ENCODE peak calls at places on chromosomes 2 and 18, in eight cellular contexts. One of them, this sample, is unnamed.

GRCh38 chr2:224180810-224181209 is 141.7 kb upstream of the SERPINE2 start:
- DNase-seq in body of pancreas: no peak
- DNase-seq in CD8-positive, alpha-beta T cell: no peak
- DNase-seq in endothelial cell: no peak
- DNase-seq in sigmoid colon: no peak
- DNase-seq in upper lobe of left lung: no peak
- DNase-seq in nephron progenitor cell: no peak
- DNase-seq in BJ: no peak
- DNase-seq in this sample: no peak

GRCh38 chr2:203802277-203803045 is 65.1 kb upstream of the CTLA4 start:
- DNase-seq in body of pancreas: no peak
- DNase-seq in CD8-positive, alpha-beta T cell: no peak
- DNase-seq in endothelial cell: no peak
- DNase-seq in sigmoid colon: no peak
- DNase-seq in upper lobe of left lung: no peak
- DNase-seq in nephron progenitor cell: no peak
- DNase-seq in BJ: no peak
- DNase-seq in this sample: no peak

GRCh38 chr2:64626963-64627760 is 26.6 kb downstream of the SERTAD2 start:
- DNase-seq in body of pancreas: no peak
- DNase-seq in CD8-positive, alpha-beta T cell: no peak
- DNase-seq in endothelial cell: no peak
- DNase-seq in sigmoid colon: peak
- DNase-seq in upper lobe of left lung: no peak
- DNase-seq in nephron progenitor cell: no peak
- DNase-seq in BJ: no peak
- DNase-seq in this sample: no peak

GRCh38 chr18:49207373-49207772 is 253.1 kb downstream of the DYM start:
- DNase-seq in body of pancreas: no peak
- DNase-seq in CD8-positive, alpha-beta T cell: no peak
- DNase-seq in endothelial cell: no peak
- DNase-seq in sigmoid colon: no peak
- DNase-seq in upper lobe of left lung: no peak
- DNase-seq in nephron progenitor cell: no peak
- DNase-seq in BJ: no peak
- DNase-seq in this sample: no peak

GRCh38 chr2:95274291-95275150 is at the start of gene PROM2:
- DNase-seq in body of pancreas: peak
- DNase-seq in CD8-positive, alpha-beta T cell: no peak
- DNase-seq in endothelial cell: no peak
- DNase-seq in sigmoid colon: peak
- DNase-seq in upper lobe of left lung: no peak
- DNase-seq in nephron progenitor cell: no peak
- DNase-seq in BJ: no peak
- DNase-seq in this sample: peak

GRCh38 chr2:121285077-121285449 is at the start of gene TFCP2L1:
- DNase-seq in body of pancreas: peak
- DNase-seq in CD8-positive, alpha-beta T cell: no peak
- DNase-seq in endothelial cell: peak
- DNase-seq in sigmoid colon: no peak
- DNase-seq in upper lobe of left lung: peak
- DNase-seq in nephron progenitor cell: peak
- DNase-seq in BJ: no peak
- DNase-seq in this sample: peak

GRCh38 chr18:61531182-61531581 is 198.0 kb downstream of the CDH20 start:
- DNase-seq in body of pancreas: peak
- DNase-seq in CD8-positive, alpha-beta T cell: no peak
- DNase-seq in endothelial cell: no peak
- DNase-seq in sigmoid colon: no peak
- DNase-seq in upper lobe of left lung: no peak
- DNase-seq in nephron progenitor cell: no peak
- DNase-seq in BJ: no peak
- DNase-seq in this sample: no peak

GRCh38 chr2:68434981-68435380 is 32.1 kb downstream of the FBXO48 start:
- DNase-seq in body of pancreas: no peak
- DNase-seq in CD8-positive, alpha-beta T cell: no peak
- DNase-seq in endothelial cell: no peak
- DNase-seq in sigmoid colon: no peak
- DNase-seq in upper lobe of left lung: no peak
- DNase-seq in nephron progenitor cell: no peak
- DNase-seq in BJ: no peak
- DNase-seq in this sample: no peak

GRCh38 chr2:149004836-149005235 is 33.7 kb upstream of the LYPD6B start:
- DNase-seq in body of pancreas: no peak
- DNase-seq in CD8-positive, alpha-beta T cell: no peak
- DNase-seq in endothelial cell: no peak
- DNase-seq in sigmoid colon: no peak
- DNase-seq in upper lobe of left lung: no peak
- DNase-seq in nephron progenitor cell: no peak
- DNase-seq in BJ: peak
- DNase-seq in this sample: no peak

GRCh38 chr2:137873860-137874259 is 90.4 kb upstream of the HNMT start:
- DNase-seq in body of pancreas: no peak
- DNase-seq in CD8-positive, alpha-beta T cell: no peak
- DNase-seq in endothelial cell: no peak
- DNase-seq in sigmoid colon: no peak
- DNase-seq in upper lobe of left lung: no peak
- DNase-seq in nephron progenitor cell: no peak
- DNase-seq in BJ: no peak
- DNase-seq in this sample: no peak

GRCh38 chr2:70115646-70116442 is 28.6 kb downstream of the PCBP1 start:
- DNase-seq in body of pancreas: peak
- DNase-seq in CD8-positive, alpha-beta T cell: no peak
- DNase-seq in endothelial cell: no peak
- DNase-seq in sigmoid colon: no peak
- DNase-seq in upper lobe of left lung: no peak
- DNase-seq in nephron progenitor cell: no peak
- DNase-seq in BJ: no peak
- DNase-seq in this sample: no peak

GRCh38 chr2:131682122-131682944 is 154.6 kb downstream of the CCDC74A start:
- DNase-seq in body of pancreas: peak
- DNase-seq in CD8-positive, alpha-beta T cell: peak
- DNase-seq in endothelial cell: peak
- DNase-seq in sigmoid colon: peak
- DNase-seq in upper lobe of left lung: peak
- DNase-seq in nephron progenitor cell: peak
- DNase-seq in BJ: peak
- DNase-seq in this sample: peak
- TF ChIP-seq CTCF in body of pancreas: peak
- TF ChIP-seq CTCF in CD8-positive, alpha-beta T cell: no peak
- TF ChIP-seq CTCF in endothelial cell: no peak
- TF ChIP-seq CTCF in sigmoid colon: no peak
- TF ChIP-seq CTCF in upper lobe of left lung: no peak
- TF ChIP-seq CTCF in nephron progenitor cell: no peak
- TF ChIP-seq CTCF in BJ: peak
- TF ChIP-seq CTCF in this sample: no peak

GRCh38 chr18:11307716-11308115 is 158.3 kb upstream of the PIEZO2 start:
- DNase-seq in body of pancreas: peak
- DNase-seq in CD8-positive, alpha-beta T cell: no peak
- DNase-seq in endothelial cell: no peak
- DNase-seq in sigmoid colon: no peak
- DNase-seq in upper lobe of left lung: no peak
- DNase-seq in nephron progenitor cell: no peak
- DNase-seq in BJ: no peak
- DNase-seq in this sample: no peak

GRCh38 chr18:11308499-11308898 is 159.1 kb upstream of the PIEZO2 start:
- DNase-seq in body of pancreas: no peak
- DNase-seq in CD8-positive, alpha-beta T cell: no peak
- DNase-seq in endothelial cell: no peak
- DNase-seq in sigmoid colon: no peak
- DNase-seq in upper lobe of left lung: no peak
- DNase-seq in nephron progenitor cell: no peak
- DNase-seq in BJ: no peak
- DNase-seq in this sample: no peak

GRCh38 chr18:11309172-11309571 is 159.8 kb upstream of the PIEZO2 start:
- DNase-seq in body of pancreas: no peak
- DNase-seq in CD8-positive, alpha-beta T cell: no peak
- DNase-seq in endothelial cell: no peak
- DNase-seq in sigmoid colon: no peak
- DNase-seq in upper lobe of left lung: no peak
- DNase-seq in nephron progenitor cell: no peak
- DNase-seq in BJ: no peak
- DNase-seq in this sample: no peak

GRCh38 chr18:11305507-11305906 is 156.1 kb upstream of the PIEZO2 start:
- DNase-seq in body of pancreas: no peak
- DNase-seq in CD8-positive, alpha-beta T cell: no peak
- DNase-seq in endothelial cell: no peak
- DNase-seq in sigmoid colon: no peak
- DNase-seq in upper lobe of left lung: no peak
- DNase-seq in nephron progenitor cell: no peak
- DNase-seq in BJ: no peak
- DNase-seq in this sample: no peak

DNA sequence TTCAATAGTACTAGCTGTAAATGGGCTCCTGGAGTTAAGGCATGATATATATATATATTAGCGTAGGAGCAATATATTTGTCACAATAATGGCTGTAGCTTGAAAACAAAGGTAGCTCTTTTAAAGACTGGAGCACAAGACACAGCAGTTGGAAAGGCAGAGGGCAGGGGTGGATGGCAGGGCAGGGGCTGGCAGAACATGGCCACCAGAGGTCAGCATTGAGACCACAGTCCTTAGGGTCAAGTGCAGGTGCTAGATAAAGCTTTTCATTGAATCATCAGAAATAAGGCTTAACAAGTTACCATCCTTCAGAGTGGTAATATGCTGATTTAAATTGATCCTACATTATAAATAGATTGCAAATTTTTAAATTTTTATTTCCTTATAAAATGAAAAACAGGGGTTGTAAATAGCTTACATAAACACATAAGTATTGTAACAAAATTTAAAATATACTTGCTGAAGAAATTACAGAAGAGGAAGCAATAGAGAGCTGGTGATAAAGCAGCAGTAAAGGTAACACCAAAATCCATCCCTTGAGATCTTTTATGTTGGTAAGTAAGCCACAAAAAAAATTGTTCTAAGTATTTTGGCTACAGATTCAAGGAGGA is 161.2 kb upstream of the PIEZO2 start:
- DNase-seq in body of pancreas: peak
- DNase-seq in CD8-positive, alpha-beta T cell: no peak
- DNase-seq in endothelial cell: peak
- DNase-seq in sigmoid colon: no peak
- DNase-seq in upper lobe of left lung: no peak
- DNase-seq in nephron progenitor cell: peak
- DNase-seq in BJ: no peak
- DNase-seq in this sample: no peak
- TF ChIP-seq CTCF in body of pancreas: peak
- TF ChIP-seq CTCF in CD8-positive, alpha-beta T cell: no peak
- TF ChIP-seq CTCF in endothelial cell: peak
- TF ChIP-seq CTCF in sigmoid colon: no peak
- TF ChIP-seq CTCF in upper lobe of left lung: peak
- TF ChIP-seq CTCF in nephron progenitor cell: peak
- TF ChIP-seq CTCF in BJ: peak
- TF ChIP-seq CTCF in this sample: no peak

GRCh38 chr2:908568-908967 is 42.1 kb upstream of the SNTG2 start:
- DNase-seq in body of pancreas: no peak
- DNase-seq in CD8-positive, alpha-beta T cell: no peak
- DNase-seq in endothelial cell: no peak
- DNase-seq in sigmoid colon: no peak
- DNase-seq in upper lobe of left lung: no peak
- DNase-seq in nephron progenitor cell: no peak
- DNase-seq in BJ: no peak
- DNase-seq in this sample: no peak
- TF ChIP-seq CTCF in body of pancreas: no peak
- TF ChIP-seq CTCF in CD8-positive, alpha-beta T cell: no peak
- TF ChIP-seq CTCF in endothelial cell: no peak
- TF ChIP-seq CTCF in sigmoid colon: no peak
- TF ChIP-seq CTCF in upper lobe of left lung: no peak
- TF ChIP-seq CTCF in nephron progenitor cell: no peak
- TF ChIP-seq CTCF in BJ: no peak
- TF ChIP-seq CTCF in this sample: no peak

GRCh38 chr2:178860551-178860950 is 53.3 kb upstream of the TTN start:
- DNase-seq in body of pancreas: peak
- DNase-seq in CD8-positive, alpha-beta T cell: no peak
- DNase-seq in endothelial cell: no peak
- DNase-seq in sigmoid colon: no peak
- DNase-seq in upper lobe of left lung: no peak
- DNase-seq in nephron progenitor cell: no peak
- DNase-seq in BJ: no peak
- DNase-seq in this sample: no peak
- TF ChIP-seq CTCF in body of pancreas: no peak
- TF ChIP-seq CTCF in CD8-positive, alpha-beta T cell: no peak
- TF ChIP-seq CTCF in endothelial cell: no peak
- TF ChIP-seq CTCF in sigmoid colon: no peak
- TF ChIP-seq CTCF in upper lobe of left lung: peak
- TF ChIP-seq CTCF in nephron progenitor cell: no peak
- TF ChIP-seq CTCF in BJ: no peak
- TF ChIP-seq CTCF in this sample: no peak

DNA sequence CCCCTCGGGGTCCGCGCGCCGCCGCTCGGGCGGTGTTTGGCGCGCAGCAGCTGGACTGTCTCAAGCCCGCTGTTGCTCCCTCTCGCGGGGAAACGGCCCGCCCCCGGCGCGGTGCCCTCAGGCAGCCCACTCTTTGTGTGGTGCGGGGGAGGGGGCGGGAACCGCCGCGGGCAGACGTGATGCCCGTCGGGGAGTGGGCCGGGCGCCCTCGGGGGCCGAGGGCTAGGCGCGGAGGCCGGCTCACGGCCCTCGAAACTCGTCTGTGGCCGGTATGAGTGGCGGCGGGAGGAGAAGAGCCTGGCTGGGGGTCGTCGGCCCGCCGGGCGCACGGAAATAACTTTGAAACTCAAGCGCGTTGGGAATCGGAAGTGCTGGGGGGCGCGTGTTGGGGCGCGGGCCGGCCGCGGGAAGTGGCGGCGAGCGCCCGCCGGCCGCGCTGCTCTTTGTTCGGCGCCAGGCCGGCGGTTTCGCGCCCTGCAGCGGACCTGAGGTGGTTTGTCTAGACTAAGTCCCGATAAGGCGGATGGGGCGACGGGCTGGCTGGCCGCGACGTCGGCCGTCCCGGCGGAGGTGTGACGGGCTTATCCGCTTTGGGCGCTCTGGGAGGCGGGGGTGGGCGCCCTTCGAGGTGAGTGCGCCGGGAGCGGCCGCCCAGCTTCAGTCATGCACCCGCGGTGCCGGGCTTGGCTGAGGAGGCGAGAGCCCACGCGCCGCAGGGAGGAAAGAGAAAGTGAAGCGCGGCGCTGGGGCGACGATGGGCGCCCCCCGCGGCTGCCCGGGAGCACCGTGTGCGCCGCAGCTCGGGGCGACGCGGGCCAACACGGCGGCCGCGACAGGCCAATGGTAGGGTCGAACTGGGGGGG is 679 bp downstream of the PTMA start:
- DNase-seq in body of pancreas: peak
- DNase-seq in CD8-positive, alpha-beta T cell: peak
- DNase-seq in endothelial cell: peak
- DNase-seq in sigmoid colon: no peak
- DNase-seq in upper lobe of left lung: peak
- DNase-seq in nephron progenitor cell: peak
- DNase-seq in BJ: no peak
- DNase-seq in this sample: peak
- TF ChIP-seq CTCF in body of pancreas: no peak
- TF ChIP-seq CTCF in CD8-positive, alpha-beta T cell: peak
- TF ChIP-seq CTCF in endothelial cell: no peak
- TF ChIP-seq CTCF in sigmoid colon: no peak
- TF ChIP-seq CTCF in upper lobe of left lung: no peak
- TF ChIP-seq CTCF in nephron progenitor cell: no peak
- TF ChIP-seq CTCF in BJ: peak
- TF ChIP-seq CTCF in this sample: no peak

This sample was measured in natural killer cell.